ENCODE peak calls at places on chromosomes 2 and 18, in four cellular contexts. K, I, C and U are unnamed samples.
A peak's percentile ranks its signal among the peaks of the same experiment; 100 is the strongest.

GRCh38 chr2:46854260-46854659 is 61.3 kb downstream of the MCFD2 start:
- DNase-seq in I (no peak), C (peak; percentile 31), K (no peak), U (no peak)

GRCh38 chr2:108330971-108331370 is 42.3 kb downstream of the SULT1C2 start:
- DNase-seq in C (no peak), K (no peak), I (no peak), U (no peak)

GRCh38 chr2:20516646-20517341 is 69.9 kb downstream of the RHOB start:
- DNase-seq in I (no peak), C (peak; percentile 73), K (no peak), U (peak; percentile 40)

GRCh38 chr2:46481541-46482193 is 2.3 kb downstream of the TMEM247 start:
- DNase-seq in K (peak; percentile 31), I (no peak), C (no peak), U (no peak)

GRCh38 chr2:176832086-176832485 is 380.5 kb upstream of the HNRNPA3 start:
- DNase-seq in I (no peak), K (no peak), C (no peak), U (no peak)

GRCh38 chr2:3078684-3079083 is 298.9 kb downstream of the EIPR1 start:
- DNase-seq in C (no peak), K (no peak), I (no peak), U (peak; percentile 26)

GRCh38 chr2:40827371-40827770 is 375.5 kb upstream of the SLC8A1 start:
- DNase-seq in I (no peak), K (no peak), C (no peak), U (no peak)

GRCh38 chr2:85273732-85274731 is 53.8 kb downstream of the TGOLN2 start:
- DNase-seq in C (no peak), K (peak; percentile 67), I (no peak), U (peak; percentile 100)

GRCh38 chr2:212066546-212066945 is 472.1 kb downstream of the ERBB4 start:
- DNase-seq in I (no peak), C (no peak), K (no peak), U (no peak)

GRCh38 chr2:65053199-65053598 is 3.0 kb upstream of the CEP68 start:
- DNase-seq in K (no peak), I (no peak), C (no peak), U (no peak)

GRCh38 chr2:41878056-41878455 is 169.8 kb upstream of the PKDCC start:
- DNase-seq in K (no peak), C (no peak), I (no peak), U (peak; percentile 86)

GRCh38 chr2:224023188-224023587 is 15.9 kb downstream of the SERPINE2 start:
- DNase-seq in K (peak; percentile 19), I (no peak), C (no peak), U (no peak)

GRCh38 chr18:33460681-33461080 is 20.2 kb upstream of the CCDC178 start:
- DNase-seq in I (no peak), K (no peak), C (no peak), U (no peak)

GRCh38 chr2:238038203-238038602 is 22.6 kb upstream of the SCLY start:
- DNase-seq in K (no peak), C (peak; percentile 48), I (no peak), U (no peak)

GRCh38 chr2:17805166-17805565 is 11.1 kb upstream of the MSGN1 start:
- DNase-seq in C (no peak), K (no peak), I (no peak), U (no peak)

GRCh38 chr2:56813490-56813889 is 629.7 kb downstream of the CCDC85A start:
- DNase-seq in C (no peak), I (no peak), K (no peak), U (no peak)

GRCh38 chr2:201260302-201260800 is at the start of gene CASP8:
- DNase-seq in C (no peak), K (no peak), I (peak; percentile 33), U (no peak)

GRCh38 chr2:2026252-2026831 is 282.0 kb upstream of the PXDN start:
- DNase-seq in C (peak; percentile 67), I (no peak), K (no peak), U (no peak)

DNA sequence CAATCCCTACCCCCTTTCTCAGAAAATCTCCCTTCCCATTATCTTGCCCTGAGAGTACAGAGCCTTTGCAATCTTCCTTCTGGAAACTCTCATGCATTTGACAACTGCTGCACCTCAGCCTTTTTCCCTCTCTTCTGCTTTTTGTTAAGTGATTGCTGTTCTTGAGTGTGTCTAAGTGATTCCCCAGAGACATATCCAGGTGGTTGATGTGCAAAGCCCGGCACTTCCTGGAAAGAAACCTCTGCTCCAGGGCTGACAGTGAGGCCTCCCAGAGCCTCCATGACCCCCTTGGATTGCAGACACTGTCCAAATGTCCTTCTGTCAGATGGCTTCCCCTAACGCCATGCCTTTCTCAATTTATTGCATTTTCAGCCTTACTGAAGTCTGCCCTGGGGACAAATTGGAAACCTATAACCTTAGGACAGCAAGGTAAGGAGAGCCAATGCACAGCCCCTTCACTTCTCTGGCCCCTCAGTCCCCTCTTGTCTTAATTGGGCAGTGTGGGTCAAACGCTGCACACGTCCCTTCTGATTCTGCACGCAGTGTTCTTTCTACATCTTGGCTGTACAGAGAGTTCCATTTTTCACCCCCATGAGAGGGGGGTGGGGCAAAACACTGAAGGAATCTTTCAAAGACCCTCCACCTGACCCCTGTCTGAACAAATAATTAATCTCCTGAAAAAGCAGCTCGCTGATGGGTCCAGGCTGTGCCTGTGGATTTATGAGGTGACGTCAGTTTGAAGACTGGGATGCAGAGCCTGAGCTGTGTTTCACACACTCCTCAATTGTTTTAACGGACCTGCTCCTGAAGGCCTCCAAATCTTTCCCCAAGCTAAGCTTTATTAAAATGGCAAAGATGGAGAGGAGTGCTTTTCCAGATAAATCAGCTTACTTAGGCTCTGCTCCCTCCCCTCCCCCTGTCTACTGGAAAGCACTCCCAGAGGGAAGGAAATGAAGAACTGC is 389.9 kb upstream of the TNP1 start:
- DNase-seq in K (peak; percentile 52), I (peak; percentile 28), C (peak; percentile 78), U (no peak)
- H3K27ac ChIP-seq in K (peak overlapping the region; percentile 82), I (peak overlapping the region; percentile 87), C (no peak overlapping the region), U (no peak overlapping the region)

DNA sequence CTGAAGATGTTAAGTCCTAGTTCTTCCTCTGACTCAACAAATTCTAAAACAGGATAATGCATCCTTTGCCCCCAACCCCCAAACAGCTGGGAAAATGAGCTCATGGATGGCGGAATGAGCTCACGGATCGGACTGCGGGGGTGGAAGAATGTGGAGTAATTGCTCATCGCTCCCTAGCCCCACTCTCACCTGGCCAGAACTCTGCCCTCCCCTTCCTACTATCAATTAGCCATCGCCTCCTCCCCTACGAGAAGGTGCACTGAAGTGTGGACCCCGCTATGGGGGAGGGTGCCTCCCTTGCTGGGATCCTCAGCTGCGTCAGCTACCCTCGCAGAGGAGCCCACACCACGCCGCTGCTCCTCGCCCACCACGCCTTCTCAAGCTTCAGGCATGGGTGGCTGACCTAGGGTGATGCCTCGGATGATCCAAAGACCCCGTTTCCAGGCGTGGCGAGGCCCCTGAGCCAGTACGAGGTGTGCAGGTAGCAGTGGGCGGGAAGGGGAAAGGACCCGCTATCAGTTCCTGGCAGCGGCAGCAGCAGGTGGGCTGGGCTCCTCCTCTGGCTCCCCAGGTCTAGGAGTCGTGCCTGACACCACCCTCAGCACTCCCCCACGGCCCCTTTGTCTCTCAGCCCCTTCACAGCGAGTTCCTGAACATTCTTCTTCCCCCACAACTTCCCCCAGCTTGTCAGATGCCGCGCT is 82.1 kb upstream of the POMC start:
- DNase-seq in I (no peak), K (peak; percentile 49), C (no peak), U (no peak)
- H3K27ac ChIP-seq in I (no peak overlapping the region), K (peak overlapping the region; percentile 4), C (no peak overlapping the region), U (no peak overlapping the region)

GRCh38 chr2:241350530-241350877 is 5.6 kb upstream of the FARP2 start:
- DNase-seq in K (no peak), C (no peak), I (no peak), U (no peak)

GRCh38 chr2:241352227-241352626 is 3.9 kb upstream of the FARP2 start:
- DNase-seq in C (no peak), K (no peak), I (no peak), U (no peak)

GRCh38 chr2:241349941-241350340 is 6.1 kb upstream of the FARP2 start:
- DNase-seq in K (no peak), C (no peak), I (no peak), U (no peak)

GRCh38 chr2:241351640-241352031 is 4.4 kb upstream of the FARP2 start:
- DNase-seq in K (peak; percentile 61), I (no peak), C (no peak), U (no peak)

DNA sequence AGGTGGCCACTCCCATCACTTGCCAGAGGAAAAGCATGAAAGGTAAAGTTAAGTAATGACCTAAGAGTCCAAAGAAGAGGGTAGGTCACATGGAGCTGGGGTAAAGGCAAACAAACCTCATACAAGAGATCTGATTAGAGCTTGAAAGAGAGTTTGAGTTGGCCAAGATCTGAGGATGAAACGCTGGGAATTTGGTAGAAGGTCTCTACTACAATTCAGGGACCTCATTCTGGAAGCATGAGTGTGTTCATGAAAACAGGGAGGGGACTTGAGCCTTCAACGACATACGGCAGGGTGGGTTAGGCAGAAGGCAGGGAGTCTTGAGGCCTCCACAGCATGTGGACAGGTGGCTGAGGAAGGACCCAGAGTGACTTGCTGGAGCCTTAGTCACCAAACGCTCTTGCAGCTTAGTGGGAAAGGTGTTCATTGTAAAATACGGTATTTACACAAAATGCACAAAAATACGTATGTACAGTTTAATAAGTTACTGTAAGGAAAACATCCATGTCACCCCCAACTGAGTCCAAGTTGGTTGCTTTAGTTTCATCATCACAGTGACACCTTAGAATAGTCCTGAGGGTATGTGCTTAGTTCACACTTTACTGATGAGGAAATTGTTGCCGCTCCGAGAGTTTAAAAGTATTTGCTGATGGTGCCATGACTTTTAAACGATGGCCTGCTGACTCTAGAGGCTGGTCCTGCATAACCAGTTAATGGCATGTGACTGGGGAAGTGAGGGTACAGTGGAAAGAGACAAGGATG is 5.0 kb upstream of the FARP2 start:
- DNase-seq in C (no peak), K (peak; percentile 45), I (no peak), U (no peak)
- H3K27ac ChIP-seq in C (peak overlapping the region; percentile 79), K (peak overlapping the region; percentile 84), I (no peak overlapping the region), U (no peak overlapping the region)

GRCh38 chr2:225165052-225165451 is 122.8 kb upstream of the DOCK10 start:
- DNase-seq in C (no peak), K (no peak), I (no peak), U (no peak)
- H3K27ac ChIP-seq in C (no peak overlapping the region), K (no peak overlapping the region), I (no peak overlapping the region), U (peak overlapping the region; percentile 72)

DNA sequence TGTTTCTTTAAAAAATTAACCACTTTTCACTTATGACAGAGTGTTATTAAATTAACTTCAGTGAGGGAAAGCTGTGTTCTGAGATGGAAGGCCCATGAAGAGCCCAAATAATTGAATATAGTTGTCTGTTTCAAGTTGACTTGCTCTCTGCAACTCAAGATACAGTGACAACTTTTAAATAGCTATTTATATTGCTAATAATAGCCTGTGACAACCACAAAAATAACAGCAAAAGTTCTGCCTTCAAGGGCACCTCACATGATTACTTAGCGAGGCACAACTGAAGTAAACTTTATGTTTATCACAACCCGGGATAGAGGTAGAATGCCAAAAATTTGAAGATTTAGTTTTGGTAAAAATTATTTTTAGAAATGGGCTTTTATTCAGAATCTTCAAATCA is 167.3 kb upstream of the SCN7A start:
- DNase-seq in I (no peak), K (no peak), C (no peak), U (no peak)
- H3K27ac ChIP-seq in I (no peak overlapping the region), K (no peak overlapping the region), C (no peak overlapping the region), U (no peak overlapping the region)